ENCODE peak calls at places on chromosome 13, in six cellular contexts. One of them, this sample, is unnamed.
A peak's percentile ranks its signal among the peaks of the same experiment; 100 is the strongest.

GRCh38 chr13:74206061-74206561 is 71.9 kb upstream of the KLF12 start:
- DNase-seq in ovary: no peak
- DNase-seq in kidney epithelial cell: no peak
- DNase-seq in lung: no peak
- DNase-seq in right lobe of liver: no peak
- DNase-seq in HFF-Myc: no peak
- DNase-seq in this sample: no peak

GRCh38 chr13:79566118-79566517 is 85.2 kb downstream of the NDFIP2 start:
- DNase-seq in ovary: no peak
- DNase-seq in kidney epithelial cell: no peak
- DNase-seq in lung: no peak
- DNase-seq in right lobe of liver: no peak
- DNase-seq in HFF-Myc: no peak
- DNase-seq in this sample: no peak

GRCh38 chr13:113943821-113944565 is 29.9 kb downstream of the C13orf46 start:
- DNase-seq in ovary: no peak
- DNase-seq in kidney epithelial cell: no peak
- DNase-seq in lung: no peak
- DNase-seq in right lobe of liver: no peak
- DNase-seq in HFF-Myc: no peak
- DNase-seq in this sample: no peak

GRCh38 chr13:71039440-71039839 is 827.6 kb downstream of the DACH1 start:
- DNase-seq in ovary: no peak
- DNase-seq in kidney epithelial cell: no peak
- DNase-seq in lung: no peak
- DNase-seq in right lobe of liver: no peak
- DNase-seq in HFF-Myc: no peak
- DNase-seq in this sample: no peak

GRCh38 chr13:39765801-39766463 is 110.5 kb downstream of the COG6 start:
- DNase-seq in ovary: peak; percentile 47
- DNase-seq in kidney epithelial cell: no peak
- DNase-seq in lung: peak; percentile 46
- DNase-seq in right lobe of liver: peak; percentile 37
- DNase-seq in HFF-Myc: no peak
- DNase-seq in this sample: no peak

GRCh38 chr13:23979361-23980159 is 82.3 kb upstream of the C1QTNF9B start:
- DNase-seq in ovary: peak; percentile 86
- DNase-seq in kidney epithelial cell: peak; percentile 25
- DNase-seq in lung: peak; percentile 77
- DNase-seq in right lobe of liver: peak; percentile 80
- DNase-seq in HFF-Myc: no peak
- DNase-seq in this sample: peak; percentile 67

GRCh38 chr13:36158606-36159005 is 27.4 kb upstream of the DCLK1 start:
- DNase-seq in ovary: no peak
- DNase-seq in kidney epithelial cell: peak; percentile 58
- DNase-seq in lung: no peak
- DNase-seq in right lobe of liver: no peak
- DNase-seq in HFF-Myc: no peak
- DNase-seq in this sample: no peak

GRCh38 chr13:41543664-41544300 is 86.4 kb downstream of the RGCC start:
- DNase-seq in ovary: no peak
- DNase-seq in kidney epithelial cell: no peak
- DNase-seq in lung: no peak
- DNase-seq in right lobe of liver: no peak
- DNase-seq in HFF-Myc: no peak
- DNase-seq in this sample: no peak

GRCh38 chr13:26184791-26185250 is 37.3 kb downstream of the RNF6 start:
- DNase-seq in ovary: peak; percentile 47
- DNase-seq in kidney epithelial cell: peak; percentile 14
- DNase-seq in lung: peak; percentile 70
- DNase-seq in right lobe of liver: peak; percentile 55
- DNase-seq in HFF-Myc: peak; percentile 30
- DNase-seq in this sample: peak; percentile 63

GRCh38 chr13:71864981-71865857 is 1.8 kb downstream of the DACH1 start:
- DNase-seq in ovary: no peak
- DNase-seq in kidney epithelial cell: no peak
- DNase-seq in lung: peak; percentile 32
- DNase-seq in right lobe of liver: peak; percentile 38
- DNase-seq in HFF-Myc: no peak
- DNase-seq in this sample: peak; percentile 21

GRCh38 chr13:106599875-106600797 is 32.2 kb upstream of the ARGLU1 start:
- DNase-seq in ovary: peak; percentile 20
- DNase-seq in kidney epithelial cell: no peak
- DNase-seq in lung: no peak
- DNase-seq in right lobe of liver: no peak
- DNase-seq in HFF-Myc: peak; percentile 25
- DNase-seq in this sample: no peak

GRCh38 chr13:96780105-96780504 is 214.2 kb downstream of the OXGR1 start:
- DNase-seq in ovary: no peak
- DNase-seq in kidney epithelial cell: no peak
- DNase-seq in lung: no peak
- DNase-seq in right lobe of liver: no peak
- DNase-seq in HFF-Myc: no peak
- DNase-seq in this sample: no peak

GRCh38 chr13:45674908-45675307 is 27.2 kb upstream of the CBY2 start:
- DNase-seq in ovary: no peak
- DNase-seq in kidney epithelial cell: peak; percentile 80
- DNase-seq in lung: no peak
- DNase-seq in right lobe of liver: no peak
- DNase-seq in HFF-Myc: peak; percentile 66
- DNase-seq in this sample: no peak

GRCh38 chr13:41061914-41062837 is 867 bp downstream of the WBP4 start:
- DNase-seq in ovary: no peak
- DNase-seq in kidney epithelial cell: no peak
- DNase-seq in lung: no peak
- DNase-seq in right lobe of liver: no peak
- DNase-seq in HFF-Myc: no peak
- DNase-seq in this sample: no peak

GRCh38 chr13:28568286-28568685 is 73.4 kb upstream of the FLT1 start:
- DNase-seq in ovary: no peak
- DNase-seq in kidney epithelial cell: no peak
- DNase-seq in lung: peak; percentile 40
- DNase-seq in right lobe of liver: peak; percentile 36
- DNase-seq in HFF-Myc: no peak
- DNase-seq in this sample: peak; percentile 76
- TF ChIP-seq CTCF in ovary: no peak
- TF ChIP-seq CTCF in kidney epithelial cell: no peak
- TF ChIP-seq CTCF in lung: no peak
- TF ChIP-seq CTCF in right lobe of liver: no peak
- TF ChIP-seq CTCF in HFF-Myc: no peak
- TF ChIP-seq CTCF in this sample: no peak

GRCh38 chr13:67134322-67135129 is 95.6 kb downstream of the PCDH9 start:
- DNase-seq in ovary: no peak
- DNase-seq in kidney epithelial cell: no peak
- DNase-seq in lung: no peak
- DNase-seq in right lobe of liver: no peak
- DNase-seq in HFF-Myc: no peak
- DNase-seq in this sample: no peak
- H3K4me3 ChIP-seq in ovary: no peak overlapping the region
- H3K4me3 ChIP-seq in kidney epithelial cell: no peak overlapping the region
- H3K4me3 ChIP-seq in lung: no peak overlapping the region
- H3K4me3 ChIP-seq in right lobe of liver: no peak overlapping the region
- H3K4me3 ChIP-seq in HFF-Myc: no peak overlapping the region
- H3K4me3 ChIP-seq in this sample: no peak overlapping the region

DNA sequence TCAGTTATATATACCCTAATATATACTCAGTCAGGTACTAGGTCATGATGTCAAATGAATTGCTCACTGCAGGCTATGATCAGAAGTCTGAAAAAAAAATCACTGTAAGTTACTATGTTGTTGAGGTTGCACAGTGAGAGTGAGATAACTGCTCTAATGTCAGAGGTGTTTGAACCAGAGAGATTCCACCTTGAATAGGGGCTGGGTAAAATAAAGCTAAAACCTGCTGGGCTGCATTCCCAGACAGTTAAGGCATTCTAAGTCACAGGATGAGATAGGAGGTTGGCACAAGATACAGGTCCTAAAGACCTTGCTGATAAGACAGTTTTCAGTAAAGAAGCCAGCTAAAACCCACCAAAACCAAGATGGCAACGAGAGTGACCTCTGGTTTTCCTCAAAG is 10.2 kb downstream of the EPSTI1 start:
- DNase-seq in ovary: no peak
- DNase-seq in kidney epithelial cell: no peak
- DNase-seq in lung: no peak
- DNase-seq in right lobe of liver: no peak
- DNase-seq in HFF-Myc: no peak
- DNase-seq in this sample: no peak
- TF ChIP-seq CTCF in ovary: no peak
- TF ChIP-seq CTCF in kidney epithelial cell: no peak
- TF ChIP-seq CTCF in lung: no peak
- TF ChIP-seq CTCF in right lobe of liver: no peak
- TF ChIP-seq CTCF in HFF-Myc: no peak
- TF ChIP-seq CTCF in this sample: no peak

GRCh38 chr13:48448285-48448962 is 35.5 kb upstream of the LPAR6 start:
- DNase-seq in ovary: no peak
- DNase-seq in kidney epithelial cell: no peak
- DNase-seq in lung: no peak
- DNase-seq in right lobe of liver: no peak
- DNase-seq in HFF-Myc: no peak
- DNase-seq in this sample: no peak
- H3K4me3 ChIP-seq in ovary: no peak overlapping the region
- H3K4me3 ChIP-seq in kidney epithelial cell: no peak overlapping the region
- H3K4me3 ChIP-seq in lung: no peak overlapping the region
- H3K4me3 ChIP-seq in right lobe of liver: no peak overlapping the region
- H3K4me3 ChIP-seq in HFF-Myc: no peak overlapping the region
- H3K4me3 ChIP-seq in this sample: no peak overlapping the region

GRCh38 chr13:111460548-111461444 is 140.4 kb downstream of the TEX29 start:
- DNase-seq in ovary: peak; percentile 24
- DNase-seq in kidney epithelial cell: peak; percentile 14
- DNase-seq in lung: no peak
- DNase-seq in right lobe of liver: no peak
- DNase-seq in HFF-Myc: peak; percentile 15
- DNase-seq in this sample: peak; percentile 20
- TF ChIP-seq CTCF in ovary: no peak
- TF ChIP-seq CTCF in kidney epithelial cell: peak; percentile 37
- TF ChIP-seq CTCF in lung: no peak
- TF ChIP-seq CTCF in right lobe of liver: peak; percentile 32
- TF ChIP-seq CTCF in HFF-Myc: peak; percentile 45
- TF ChIP-seq CTCF in this sample: peak; percentile 27

DNA sequence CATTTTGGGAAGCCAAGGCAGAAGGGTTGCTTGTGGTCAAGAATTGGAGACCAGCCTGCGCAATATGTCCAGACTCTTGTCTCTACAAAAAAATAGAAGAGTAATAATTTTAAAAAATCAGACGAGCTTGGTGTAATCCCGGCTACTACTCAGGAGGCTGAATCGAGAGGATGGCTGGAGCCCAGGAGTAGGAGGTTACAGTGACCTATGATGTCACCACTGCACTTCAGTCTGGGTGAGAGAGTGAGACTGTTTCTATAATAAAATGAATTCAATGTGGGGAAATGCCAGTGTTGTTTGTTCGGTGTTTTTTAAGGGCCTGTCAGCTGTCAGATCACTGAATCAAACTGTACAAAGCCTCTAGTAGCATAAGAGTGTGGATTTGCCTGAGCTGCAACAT is 1.2 kb upstream of the FBXL3 start:
- DNase-seq in ovary: peak; percentile 25
- DNase-seq in kidney epithelial cell: no peak
- DNase-seq in lung: no peak
- DNase-seq in right lobe of liver: no peak
- DNase-seq in HFF-Myc: no peak
- DNase-seq in this sample: no peak
- H3K4me3 ChIP-seq in ovary: no peak overlapping the region
- H3K4me3 ChIP-seq in kidney epithelial cell: no peak overlapping the region
- H3K4me3 ChIP-seq in lung: no peak overlapping the region
- H3K4me3 ChIP-seq in right lobe of liver: no peak overlapping the region
- H3K4me3 ChIP-seq in HFF-Myc: peak overlapping the region; percentile 81
- H3K4me3 ChIP-seq in this sample: no peak overlapping the region

This sample was measured in pancreas.